ENCODE peak calls at places on chromosomes 16 and 17, in eight cellular contexts. One of them, this sample, is unnamed.

GRCh38 chr16:14505846-14506245 is 124.2 kb downstream of the PARN start:
- DNase-seq in IMR-90: peak
- DNase-seq in endothelial cell of umbilical vein: peak
- DNase-seq in cardiac muscle cell: no peak
- DNase-seq in AG04450: no peak
- DNase-seq in A673: no peak
- DNase-seq in adrenal gland: no peak
- DNase-seq in dorsolateral prefrontal cortex: no peak
- DNase-seq in this sample: peak

GRCh38 chr17:7314719-7315569 is at the start of gene GPS2:
- DNase-seq in IMR-90: peak
- DNase-seq in endothelial cell of umbilical vein: peak
- DNase-seq in cardiac muscle cell: peak
- DNase-seq in AG04450: no peak
- DNase-seq in A673: peak
- DNase-seq in adrenal gland: peak
- DNase-seq in dorsolateral prefrontal cortex: peak
- DNase-seq in this sample: peak

GRCh38 chr16:3637371-3637923 is 17.0 kb upstream of the DNASE1 start:
- DNase-seq in IMR-90: peak
- DNase-seq in endothelial cell of umbilical vein: peak
- DNase-seq in cardiac muscle cell: peak
- DNase-seq in AG04450: no peak
- DNase-seq in A673: peak
- DNase-seq in adrenal gland: no peak
- DNase-seq in dorsolateral prefrontal cortex: no peak
- DNase-seq in this sample: no peak

GRCh38 chr16:19523184-19523558 is 571 bp upstream of the CCP110 start:
- DNase-seq in IMR-90: no peak
- DNase-seq in endothelial cell of umbilical vein: no peak
- DNase-seq in cardiac muscle cell: no peak
- DNase-seq in AG04450: no peak
- DNase-seq in A673: no peak
- DNase-seq in adrenal gland: no peak
- DNase-seq in dorsolateral prefrontal cortex: no peak
- DNase-seq in this sample: no peak

GRCh38 chr17:21249911-21250703 is 3.1 kb downstream of the NATD1 start:
- DNase-seq in IMR-90: no peak
- DNase-seq in endothelial cell of umbilical vein: no peak
- DNase-seq in cardiac muscle cell: no peak
- DNase-seq in AG04450: no peak
- DNase-seq in A673: no peak
- DNase-seq in adrenal gland: no peak
- DNase-seq in dorsolateral prefrontal cortex: no peak
- DNase-seq in this sample: no peak

GRCh38 chr17:73642659-73643011 is 1.6 kb downstream of the SDK2 start:
- DNase-seq in IMR-90: no peak
- DNase-seq in endothelial cell of umbilical vein: no peak
- DNase-seq in cardiac muscle cell: no peak
- DNase-seq in AG04450: no peak
- DNase-seq in A673: no peak
- DNase-seq in adrenal gland: no peak
- DNase-seq in dorsolateral prefrontal cortex: no peak
- DNase-seq in this sample: no peak

GRCh38 chr17:10738516-10739258 is 8.9 kb upstream of the TMEM220 start:
- DNase-seq in IMR-90: no peak
- DNase-seq in endothelial cell of umbilical vein: no peak
- DNase-seq in cardiac muscle cell: no peak
- DNase-seq in AG04450: no peak
- DNase-seq in A673: no peak
- DNase-seq in adrenal gland: no peak
- DNase-seq in dorsolateral prefrontal cortex: no peak
- DNase-seq in this sample: no peak

GRCh38 chr16:12539185-12539929 is 264.3 kb downstream of the CPPED1 start:
- DNase-seq in IMR-90: peak
- DNase-seq in endothelial cell of umbilical vein: no peak
- DNase-seq in cardiac muscle cell: no peak
- DNase-seq in AG04450: no peak
- DNase-seq in A673: peak
- DNase-seq in adrenal gland: no peak
- DNase-seq in dorsolateral prefrontal cortex: no peak
- DNase-seq in this sample: peak

DNA sequence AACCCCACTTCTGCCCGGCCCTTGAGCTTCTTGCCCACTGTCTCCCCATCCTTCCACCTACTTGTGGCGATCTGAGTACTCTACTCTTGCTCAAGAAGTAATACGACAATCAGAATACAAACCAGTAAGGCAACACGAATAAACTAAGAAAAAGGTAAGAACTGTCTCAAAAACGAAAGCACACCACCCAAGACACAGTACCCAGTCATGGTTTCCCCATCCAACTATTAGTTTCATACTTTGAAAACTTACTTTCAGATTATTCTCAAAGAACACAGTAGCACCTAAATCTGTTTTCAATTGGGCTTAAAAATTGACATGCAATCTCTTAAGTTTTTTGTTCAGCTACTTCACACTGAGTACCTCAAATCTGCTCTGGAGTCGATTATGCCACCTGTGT is 13.9 kb downstream of the GINS2 start:
- DNase-seq in IMR-90: no peak
- DNase-seq in endothelial cell of umbilical vein: no peak
- DNase-seq in cardiac muscle cell: no peak
- DNase-seq in AG04450: no peak
- DNase-seq in A673: no peak
- DNase-seq in adrenal gland: no peak
- DNase-seq in dorsolateral prefrontal cortex: no peak
- DNase-seq in this sample: no peak
- H3K27ac ChIP-seq in IMR-90: no peak
- H3K27ac ChIP-seq in endothelial cell of umbilical vein: no peak
- H3K27ac ChIP-seq in cardiac muscle cell: peak
- H3K27ac ChIP-seq in AG04450: no peak
- H3K27ac ChIP-seq in A673: peak
- H3K27ac ChIP-seq in adrenal gland: peak
- H3K27ac ChIP-seq in dorsolateral prefrontal cortex: no peak
- H3K27ac ChIP-seq in this sample: no peak

GRCh38 chr16:50469744-50470301 is 78.4 kb upstream of the NKD1 start:
- DNase-seq in IMR-90: no peak
- DNase-seq in endothelial cell of umbilical vein: no peak
- DNase-seq in cardiac muscle cell: peak
- DNase-seq in AG04450: no peak
- DNase-seq in A673: no peak
- DNase-seq in adrenal gland: no peak
- DNase-seq in dorsolateral prefrontal cortex: peak
- DNase-seq in this sample: no peak

GRCh38 chr16:50468749-50469078 is 79.5 kb upstream of the NKD1 start:
- DNase-seq in IMR-90: no peak
- DNase-seq in endothelial cell of umbilical vein: no peak
- DNase-seq in cardiac muscle cell: no peak
- DNase-seq in AG04450: no peak
- DNase-seq in A673: no peak
- DNase-seq in adrenal gland: no peak
- DNase-seq in dorsolateral prefrontal cortex: no peak
- DNase-seq in this sample: no peak

GRCh38 chr16:50469121-50469743 is 79.0 kb upstream of the NKD1 start:
- DNase-seq in IMR-90: no peak
- DNase-seq in endothelial cell of umbilical vein: no peak
- DNase-seq in cardiac muscle cell: no peak
- DNase-seq in AG04450: no peak
- DNase-seq in A673: no peak
- DNase-seq in adrenal gland: no peak
- DNase-seq in dorsolateral prefrontal cortex: no peak
- DNase-seq in this sample: no peak

GRCh38 chr16:50467559-50467942 is 80.6 kb upstream of the NKD1 start:
- DNase-seq in IMR-90: no peak
- DNase-seq in endothelial cell of umbilical vein: no peak
- DNase-seq in cardiac muscle cell: no peak
- DNase-seq in AG04450: no peak
- DNase-seq in A673: no peak
- DNase-seq in adrenal gland: no peak
- DNase-seq in dorsolateral prefrontal cortex: no peak
- DNase-seq in this sample: no peak

DNA sequence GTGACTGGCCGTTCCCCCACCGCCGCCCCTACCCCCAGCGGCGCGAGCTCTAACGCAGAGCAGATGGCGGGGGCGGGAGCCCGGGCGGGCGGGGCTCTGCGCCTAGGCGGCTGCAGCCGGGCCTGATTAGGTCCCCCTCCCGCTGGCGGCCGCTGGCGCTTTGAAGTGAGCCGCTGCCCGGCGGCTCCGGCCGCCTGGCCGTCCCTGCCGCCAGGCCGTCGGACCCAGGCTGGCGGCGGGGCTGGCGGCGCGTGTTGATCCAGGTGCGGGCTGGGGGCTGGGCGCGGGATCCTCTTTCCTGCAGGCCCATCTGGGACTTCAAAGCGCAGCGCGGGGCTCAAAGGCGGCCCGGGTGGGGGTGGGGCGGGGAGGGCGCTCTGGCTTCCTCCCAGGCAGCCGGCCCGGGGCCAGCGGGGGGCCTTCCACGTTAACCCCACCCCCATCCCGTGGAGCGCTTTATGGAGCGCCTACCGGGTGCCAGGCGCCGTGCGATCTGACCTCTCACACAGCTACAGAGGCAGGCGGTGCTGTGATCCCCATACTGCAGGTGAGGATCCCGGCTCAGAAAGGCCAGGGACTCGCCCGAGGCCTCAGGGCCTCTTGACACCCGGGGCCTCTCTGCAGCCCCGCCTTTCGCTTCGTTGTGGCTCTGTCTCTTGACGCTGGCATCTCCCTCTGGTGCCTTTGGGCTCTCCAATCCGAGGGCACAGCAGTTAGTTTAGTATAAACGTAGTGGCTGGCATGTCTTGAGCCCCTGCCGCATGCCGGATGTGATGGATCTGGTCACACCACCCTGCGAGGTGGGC is 80.0 kb upstream of the NKD1 start:
- DNase-seq in IMR-90: no peak
- DNase-seq in endothelial cell of umbilical vein: no peak
- DNase-seq in cardiac muscle cell: peak
- DNase-seq in AG04450: no peak
- DNase-seq in A673: no peak
- DNase-seq in adrenal gland: peak
- DNase-seq in dorsolateral prefrontal cortex: no peak
- DNase-seq in this sample: peak
- H3K4me3 ChIP-seq in IMR-90: no peak
- H3K4me3 ChIP-seq in endothelial cell of umbilical vein: no peak
- H3K4me3 ChIP-seq in cardiac muscle cell: peak
- H3K4me3 ChIP-seq in AG04450: no peak
- H3K4me3 ChIP-seq in A673: peak
- H3K4me3 ChIP-seq in adrenal gland: peak
- H3K4me3 ChIP-seq in dorsolateral prefrontal cortex: peak
- H3K4me3 ChIP-seq in this sample: peak

GRCh38 chr17:46123607-46124006 is 69.6 kb downstream of the KANSL1 start:
- DNase-seq in IMR-90: no peak
- DNase-seq in endothelial cell of umbilical vein: no peak
- DNase-seq in cardiac muscle cell: no peak
- DNase-seq in AG04450: no peak
- DNase-seq in A673: no peak
- DNase-seq in adrenal gland: no peak
- DNase-seq in dorsolateral prefrontal cortex: no peak
- DNase-seq in this sample: no peak

GRCh38 chr17:46122486-46122871 is 70.8 kb downstream of the KANSL1 start:
- DNase-seq in IMR-90: no peak
- DNase-seq in endothelial cell of umbilical vein: no peak
- DNase-seq in cardiac muscle cell: no peak
- DNase-seq in AG04450: no peak
- DNase-seq in A673: no peak
- DNase-seq in adrenal gland: no peak
- DNase-seq in dorsolateral prefrontal cortex: no peak
- DNase-seq in this sample: no peak

GRCh38 chr17:46120078-46120477 is 73.2 kb downstream of the KANSL1 start:
- DNase-seq in IMR-90: no peak
- DNase-seq in endothelial cell of umbilical vein: no peak
- DNase-seq in cardiac muscle cell: no peak
- DNase-seq in AG04450: no peak
- DNase-seq in A673: no peak
- DNase-seq in adrenal gland: no peak
- DNase-seq in dorsolateral prefrontal cortex: no peak
- DNase-seq in this sample: no peak

GRCh38 chr17:46121165-46121764 is 72.0 kb downstream of the KANSL1 start:
- DNase-seq in IMR-90: no peak
- DNase-seq in endothelial cell of umbilical vein: no peak
- DNase-seq in cardiac muscle cell: no peak
- DNase-seq in AG04450: no peak
- DNase-seq in A673: no peak
- DNase-seq in adrenal gland: no peak
- DNase-seq in dorsolateral prefrontal cortex: no peak
- DNase-seq in this sample: no peak

DNA sequence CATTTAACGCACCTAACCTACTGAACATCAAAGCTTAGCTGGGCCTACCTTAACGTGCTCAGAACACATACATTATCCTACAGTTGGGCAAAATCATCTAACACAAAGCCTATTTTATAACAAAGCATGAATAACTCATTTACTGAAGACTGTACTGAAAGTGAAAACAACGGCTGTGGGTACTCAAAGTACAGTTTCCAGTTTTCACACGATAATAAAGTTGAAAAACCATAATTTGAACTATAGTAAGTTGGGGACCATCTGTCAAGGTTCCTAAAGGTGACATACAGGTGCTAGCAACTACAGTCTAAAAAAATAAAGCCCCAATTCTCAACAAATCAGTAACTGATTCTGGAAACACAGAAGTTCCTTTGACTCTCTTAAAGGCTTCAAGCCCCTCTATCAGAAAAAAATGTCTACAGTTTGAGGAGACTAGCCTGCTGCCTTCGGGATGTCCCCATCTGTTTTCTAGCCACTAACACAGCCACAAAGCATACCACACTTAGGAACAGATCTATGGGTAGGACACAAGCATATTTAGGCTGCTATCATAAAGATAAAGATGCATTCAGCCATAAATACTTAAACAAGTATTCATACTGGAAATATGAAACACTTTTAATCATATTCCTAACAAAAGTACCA is 71.3 kb downstream of the KANSL1 start:
- DNase-seq in IMR-90: no peak
- DNase-seq in endothelial cell of umbilical vein: no peak
- DNase-seq in cardiac muscle cell: no peak
- DNase-seq in AG04450: no peak
- DNase-seq in A673: no peak
- DNase-seq in adrenal gland: no peak
- DNase-seq in dorsolateral prefrontal cortex: no peak
- DNase-seq in this sample: no peak
- TF ChIP-seq CTCF in IMR-90: no peak
- TF ChIP-seq CTCF in endothelial cell of umbilical vein: no peak
- TF ChIP-seq CTCF in cardiac muscle cell: no peak
- TF ChIP-seq CTCF in AG04450: no peak
- TF ChIP-seq CTCF in A673: no peak
- TF ChIP-seq CTCF in adrenal gland: no peak
- TF ChIP-seq CTCF in dorsolateral prefrontal cortex: no peak
- TF ChIP-seq CTCF in this sample: no peak

GRCh38 chr16:67199011-67199807 is at the start of gene ELMO3:
- DNase-seq in IMR-90: no peak
- DNase-seq in endothelial cell of umbilical vein: no peak
- DNase-seq in cardiac muscle cell: peak
- DNase-seq in AG04450: no peak
- DNase-seq in A673: no peak
- DNase-seq in adrenal gland: no peak
- DNase-seq in dorsolateral prefrontal cortex: no peak
- DNase-seq in this sample: no peak

GRCh38 chr16:67195676-67196075 is 3.3 kb upstream of the ELMO3 start:
- DNase-seq in IMR-90: no peak
- DNase-seq in endothelial cell of umbilical vein: no peak
- DNase-seq in cardiac muscle cell: no peak
- DNase-seq in AG04450: no peak
- DNase-seq in A673: no peak
- DNase-seq in adrenal gland: no peak
- DNase-seq in dorsolateral prefrontal cortex: no peak
- DNase-seq in this sample: no peak

GRCh38 chr16:67198238-67198734 is 645 bp upstream of the ELMO3 start:
- DNase-seq in IMR-90: peak
- DNase-seq in endothelial cell of umbilical vein: peak
- DNase-seq in cardiac muscle cell: peak
- DNase-seq in AG04450: no peak
- DNase-seq in A673: peak
- DNase-seq in adrenal gland: peak
- DNase-seq in dorsolateral prefrontal cortex: peak
- DNase-seq in this sample: no peak

GRCh38 chr16:67196881-67197280 is 2.0 kb upstream of the ELMO3 start:
- DNase-seq in IMR-90: no peak
- DNase-seq in endothelial cell of umbilical vein: no peak
- DNase-seq in cardiac muscle cell: no peak
- DNase-seq in AG04450: no peak
- DNase-seq in A673: no peak
- DNase-seq in adrenal gland: no peak
- DNase-seq in dorsolateral prefrontal cortex: no peak
- DNase-seq in this sample: no peak

DNA sequence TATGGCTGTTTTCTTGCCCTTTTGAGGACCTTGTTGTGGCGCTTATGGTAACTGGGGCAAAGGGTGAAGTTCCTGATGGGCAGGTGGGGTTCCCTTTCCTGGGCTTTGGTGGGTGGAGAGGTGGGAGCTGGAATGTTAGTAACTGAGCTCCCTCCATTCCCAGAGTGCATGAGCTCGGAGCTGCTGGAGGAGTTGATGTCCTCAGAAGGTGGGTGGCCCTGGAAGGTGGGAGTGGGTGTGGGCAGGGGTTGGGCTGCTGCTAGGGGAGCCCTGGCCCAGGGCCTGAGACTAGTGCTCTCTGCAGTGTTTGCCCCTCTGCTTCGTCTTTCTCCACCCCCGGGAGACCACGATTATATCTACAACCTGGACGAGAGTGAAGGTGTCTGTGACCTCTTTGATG is 1.2 kb upstream of the ELMO3 start:
- DNase-seq in IMR-90: no peak
- DNase-seq in endothelial cell of umbilical vein: no peak
- DNase-seq in cardiac muscle cell: no peak
- DNase-seq in AG04450: no peak
- DNase-seq in A673: no peak
- DNase-seq in adrenal gland: no peak
- DNase-seq in dorsolateral prefrontal cortex: no peak
- DNase-seq in this sample: no peak
- H3K27ac ChIP-seq in IMR-90: no peak
- H3K27ac ChIP-seq in endothelial cell of umbilical vein: no peak
- H3K27ac ChIP-seq in cardiac muscle cell: no peak
- H3K27ac ChIP-seq in AG04450: no peak
- H3K27ac ChIP-seq in A673: no peak
- H3K27ac ChIP-seq in adrenal gland: no peak
- H3K27ac ChIP-seq in dorsolateral prefrontal cortex: peak
- H3K27ac ChIP-seq in this sample: no peak

This sample was measured in brain microvascular endothelial cell.